ENCODE peak calls at places on chromosome 14, in eight cellular contexts. R is cardiac muscle cell, H is A549, S is mammary epithelial cell, B is mesenchymal stem cell, Q is IMR-90, W is body of pancreas, I is heart right ventricle. J is an unnamed sample.

GRCh38 chr14:42023452-42023851 is 416.8 kb downstream of the LRFN5 start:
- DNase-seq in R (no peak), W (no peak), B (peak), H (no peak), S (no peak), Q (no peak), I (no peak), J (no peak)

GRCh38 chr14:75279153-75279738 is 618 bp downstream of the FOS start:
- DNase-seq in I (peak), W (peak), R (peak), Q (peak), B (peak), S (peak), H (no peak), J (peak)

GRCh38 chr14:81192594-81192993 is 28.2 kb downstream of the GTF2A1 start:
- DNase-seq in B (no peak), H (no peak), I (no peak), R (no peak), W (no peak), Q (no peak), S (no peak), J (no peak)

GRCh38 chr14:87690076-87690661 is 302.8 kb downstream of the GALC start:
- DNase-seq in S (no peak), R (no peak), W (no peak), I (no peak), H (no peak), Q (no peak), B (no peak), J (peak)

GRCh38 chr14:85556263-85556662 is 26.3 kb downstream of the FLRT2 start:
- DNase-seq in B (no peak), S (peak), R (no peak), Q (no peak), H (no peak), W (no peak), I (no peak), J (no peak)

GRCh38 chr14:91898256-91898843 is 31.0 kb upstream of the TC2N start:
- DNase-seq in I (no peak), Q (no peak), W (no peak), S (no peak), H (no peak), B (no peak), R (peak), J (no peak)

GRCh38 chr14:72594099-72594901 is 299.6 kb downstream of the DPF3 start:
- DNase-seq in R (no peak), Q (no peak), W (no peak), I (no peak), S (no peak), B (no peak), H (no peak), J (no peak)

GRCh38 chr14:96502621-96503251 is 554 bp downstream of the PAPOLA start:
- DNase-seq in W (peak), Q (peak), B (peak), I (peak), S (peak), H (peak), R (peak), J (peak)

GRCh38 chr14:100091386-100091785 is 26.2 kb downstream of the EVL start:
- DNase-seq in H (no peak), Q (no peak), I (no peak), S (no peak), B (no peak), R (no peak), W (no peak), J (no peak)

GRCh38 chr14:101358320-101358569 is 203.1 kb upstream of the DIO3 start:
- DNase-seq in Q (no peak), B (no peak), S (no peak), I (no peak), R (no peak), W (no peak), H (no peak), J (no peak)

GRCh38 chr14:71582705-71583104 is 349.5 kb upstream of the RGS6 start:
- DNase-seq in B (peak), Q (peak), R (peak), H (no peak), W (no peak), S (no peak), I (no peak), J (no peak)

GRCh38 chr14:36781897-36782296 is 120.2 kb downstream of the PAX9 start:
- DNase-seq in R (no peak), I (no peak), S (no peak), H (no peak), Q (no peak), W (no peak), B (no peak), J (no peak)

GRCh38 chr14:76937181-76938091 is 91.1 kb downstream of the IRF2BPL start:
- DNase-seq in I (peak), S (peak), Q (peak), R (peak), B (peak), H (no peak), W (no peak), J (peak)

GRCh38 chr14:61381589-61381988 is 60.2 kb downstream of the PRKCH start:
- DNase-seq in S (peak), B (no peak), H (no peak), Q (no peak), W (peak), I (no peak), R (no peak), J (no peak)

GRCh38 chr14:78700236-78700635 is 530.1 kb downstream of the NRXN3 start:
- DNase-seq in I (no peak), W (no peak), B (no peak), H (no peak), Q (no peak), R (no peak), S (no peak), J (no peak)

GRCh38 chr14:70013269-70013873 is 134.2 kb downstream of the SMOC1 start:
- DNase-seq in Q (peak), I (no peak), B (no peak), S (peak), W (peak), H (peak), R (peak), J (peak)

GRCh38 chr14:105168496-105168978 is at the start of gene JAG2:
- DNase-seq in B (no peak), H (peak), Q (no peak), I (peak), R (peak), S (peak), W (peak), J (peak)

GRCh38 chr14:105841022-105842009 is 314.9 kb downstream of the TMEM121 start:
- DNase-seq in H (no peak), I (no peak), B (no peak), R (no peak), W (peak), Q (no peak), S (no peak), J (no peak)

GRCh38 chr14:102922490-102923200 is at the start of gene AMN:
- DNase-seq in R (peak), H (peak), B (no peak), Q (no peak), I (no peak), W (no peak), S (no peak), J (peak)

GRCh38 chr14:60777856-60778578 is 43.5 kb downstream of the MNAT1 start:
- DNase-seq in R (peak), I (no peak), B (peak), Q (peak), H (no peak), W (no peak), S (peak), J (no peak)

GRCh38 chr14:101507306-101508150 is 53.8 kb upstream of the DIO3 start:
- DNase-seq in I (no peak), S (no peak), H (no peak), W (peak), Q (no peak), R (no peak), B (no peak), J (no peak)

GRCh38 chr14:103861413-103862392 is 14.3 kb upstream of the PPP1R13B start:
- DNase-seq in S (no peak), I (no peak), Q (no peak), W (no peak), R (no peak), B (no peak), H (no peak), J (no peak)

GRCh38 chr14:89507926-89508460 is 91.0 kb upstream of the FOXN3 start:
- DNase-seq in Q (peak), S (peak), W (no peak), B (peak), I (no peak), H (no peak), R (no peak), J (no peak)
- H3K27ac ChIP-seq in Q (peak), S (peak), W (no peak), B (peak), I (no peak), H (peak), R (no peak), J (no peak)

GRCh38 chr14:93065272-93065730 is 50.4 kb downstream of the ITPK1 start:
- DNase-seq in Q (no peak), I (no peak), S (no peak), R (no peak), B (no peak), H (no peak), W (no peak), J (no peak)
- H3K27ac ChIP-seq in Q (no peak), I (no peak), S (no peak), R (peak), B (no peak), H (no peak), W (no peak), J (no peak)

DNA sequence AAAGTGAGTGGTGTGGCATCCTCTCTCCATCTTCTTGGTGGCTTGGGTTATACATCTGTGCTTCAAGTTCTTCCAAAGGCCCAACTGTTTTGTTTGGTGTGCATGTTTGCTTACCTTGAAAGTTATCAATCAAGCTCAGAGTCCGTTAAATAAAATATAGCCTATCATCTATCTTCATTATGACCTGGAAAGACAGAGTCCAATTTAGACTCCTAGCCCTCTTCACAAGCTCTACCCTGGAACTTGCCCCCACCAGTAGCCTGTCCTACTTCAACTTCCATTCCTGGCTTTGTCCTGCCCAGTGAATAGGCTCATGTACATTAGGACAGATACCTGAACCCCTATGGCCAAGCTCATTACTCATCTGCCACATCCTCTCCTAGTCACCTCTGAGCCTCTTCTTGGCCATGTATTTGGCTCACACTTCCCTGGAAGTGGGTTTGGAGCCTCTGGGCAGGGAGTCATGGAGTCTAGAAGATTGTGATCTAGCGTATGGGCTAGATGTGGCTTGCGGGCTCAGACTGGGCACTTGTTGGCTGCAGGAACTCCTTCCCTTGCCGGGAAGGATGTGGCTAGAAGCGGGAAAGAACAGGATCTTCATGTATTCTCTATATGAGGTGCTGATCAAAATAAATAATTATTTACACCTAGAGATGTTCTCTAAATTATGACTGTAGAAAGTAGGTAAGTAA is 6.4 kb upstream of the SSTR1 start:
- DNase-seq in W (no peak), H (no peak), Q (no peak), B (no peak), I (no peak), S (no peak), R (no peak), J (no peak)
- H3K27ac ChIP-seq in W (no peak), H (no peak), Q (no peak), B (no peak), I (no peak), S (no peak), R (no peak), J (no peak)

GRCh38 chr14:67623114-67623513 is 3.4 kb downstream of the ARG2 start:
- DNase-seq in S (peak), Q (no peak), R (peak), W (no peak), H (no peak), I (no peak), B (no peak), J (peak)

GRCh38 chr14:67622675-67623074 is 3.0 kb downstream of the ARG2 start:
- DNase-seq in I (no peak), W (no peak), B (peak), S (peak), H (no peak), Q (peak), R (peak), J (peak)

GRCh38 chr14:67619446-67620216 is at the start of gene ARG2:
- DNase-seq in W (peak), Q (peak), B (peak), S (peak), R (peak), I (peak), H (peak), J (peak)

GRCh38 chr14:67618617-67619063 is 1.1 kb upstream of the ARG2 start:
- DNase-seq in B (peak), S (peak), I (no peak), H (peak), W (no peak), R (peak), Q (peak), J (peak)

DNA sequence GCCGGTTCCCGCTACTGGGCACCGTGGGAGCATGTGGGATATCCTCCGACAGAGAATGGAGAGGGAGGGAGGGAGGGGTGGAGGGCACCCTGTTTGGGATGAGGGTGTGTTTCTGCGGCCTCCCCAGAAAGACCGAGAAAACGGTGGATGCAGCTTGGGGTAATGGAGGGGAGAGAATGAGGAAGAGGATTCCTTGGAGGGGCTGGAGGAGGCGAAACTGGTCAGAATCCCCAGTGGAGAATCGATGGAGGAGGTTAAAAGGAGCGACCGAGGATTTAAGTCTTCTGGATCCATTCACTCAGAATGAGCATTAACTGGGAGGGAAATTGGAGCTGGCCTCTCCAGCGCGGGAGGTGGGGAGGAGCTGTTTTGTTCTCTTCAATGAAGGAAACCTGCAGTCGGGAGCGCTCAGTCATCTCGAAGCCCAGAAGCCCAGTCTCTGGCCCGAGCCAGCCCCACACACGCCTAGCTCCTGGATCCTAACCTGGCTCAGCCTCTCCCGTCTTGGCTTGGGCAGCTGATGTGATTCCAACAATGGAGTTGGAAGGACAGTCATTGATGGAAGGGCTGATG is 583 bp downstream of the ARG2 start:
- DNase-seq in B (peak), S (peak), H (peak), R (no peak), W (peak), Q (peak), I (peak), J (peak)
- H3K27ac ChIP-seq in B (no peak), S (no peak), H (peak), R (no peak), W (peak), Q (no peak), I (no peak), J (peak)

DNA sequence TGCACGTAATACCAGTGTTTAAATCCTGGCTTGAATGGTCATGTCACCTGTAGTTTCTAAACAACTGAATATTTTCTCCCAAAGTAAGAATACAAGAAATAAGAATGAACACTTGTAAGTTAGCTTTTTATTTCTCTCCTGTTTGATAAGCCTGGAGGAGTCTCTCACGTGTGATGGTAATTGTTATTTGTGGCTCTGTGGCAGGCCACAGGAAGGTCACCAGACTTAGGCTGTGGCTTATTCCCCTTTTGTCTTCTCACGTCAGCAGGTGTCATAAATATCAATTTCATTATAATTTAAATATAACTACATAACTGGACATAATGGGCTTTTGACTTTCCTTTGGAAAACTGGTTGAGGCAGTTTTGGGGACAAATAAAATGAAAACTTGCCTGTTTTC is 367.4 kb upstream of the DDHD1 start:
- DNase-seq in S (no peak), Q (no peak), W (no peak), I (no peak), R (no peak), H (no peak), B (no peak), J (no peak)
- H3K27ac ChIP-seq in S (no peak), Q (no peak), W (no peak), I (no peak), R (no peak), H (no peak), B (no peak), J (no peak)